ENCODE peak calls at places on chromosomes 16 and 17, in four cellular contexts. X is hepatocyte, Z is ovary, I is spleen. M is an unnamed sample.
A peak's percentile ranks its signal among the peaks of the same experiment; 100 is the strongest.

GRCh38 chr16:561957-562938 is 2.1 kb downstream of the PRR35 start:
- DNase-seq in X (no peak), Z (no peak), I (no peak), M (no peak)

GRCh38 chr17:72724375-72724774 is 368.1 kb downstream of the SLC39A11 start:
- DNase-seq in X (no peak), Z (no peak), I (no peak), M (no peak)

GRCh38 chr17:7563115-7563869 is 1.6 kb downstream of the SENP3 start:
- DNase-seq in X (no peak), Z (no peak), I (no peak), M (no peak)

GRCh38 chr16:620700-621525 is 9.9 kb upstream of the WFIKKN1 start:
- DNase-seq in X (peak; percentile 5), Z (no peak), I (no peak), M (no peak)

GRCh38 chr16:55508941-55509920 is at the start of gene LPCAT2:
- DNase-seq in X (peak; percentile 94), Z (peak; percentile 90), I (peak; percentile 92), M (peak; percentile 90)

GRCh38 chr17:7780736-7781135 is 53.3 kb upstream of the KDM6B start:
- DNase-seq in X (no peak), Z (no peak), I (no peak), M (no peak)

GRCh38 chr16:1791256-1791942 is 2.1 kb downstream of the IGFALS start:
- DNase-seq in X (peak; percentile 5), Z (no peak), I (peak; percentile 64), M (no peak)

GRCh38 chr16:26859086-26859485 is 207.6 kb upstream of the C16orf82 start:
- DNase-seq in X (no peak), Z (no peak), I (no peak), M (no peak)

GRCh38 chr17:73148540-73149334 is 16.1 kb upstream of the SSTR2 start:
- DNase-seq in X (no peak), Z (no peak), I (no peak), M (no peak)

GRCh38 chr17:49699967-49700575 is 7.7 kb downstream of the SLC35B1 start:
- DNase-seq in X (no peak), Z (no peak), I (peak; percentile 57), M (no peak)

GRCh38 chr17:67999291-67999911 is 3.1 kb upstream of the C17orf58 start:
- DNase-seq in X (peak; percentile 30), Z (no peak), I (no peak), M (no peak)

GRCh38 chr17:72311004-72311403 is 190.2 kb downstream of the SOX9 start:
- DNase-seq in X (no peak), Z (no peak), I (no peak), M (no peak)

GRCh38 chr17:58684003-58684402 is 7.8 kb downstream of the TEX14 start:
- DNase-seq in X (no peak), Z (no peak), I (no peak), M (no peak)

DNA sequence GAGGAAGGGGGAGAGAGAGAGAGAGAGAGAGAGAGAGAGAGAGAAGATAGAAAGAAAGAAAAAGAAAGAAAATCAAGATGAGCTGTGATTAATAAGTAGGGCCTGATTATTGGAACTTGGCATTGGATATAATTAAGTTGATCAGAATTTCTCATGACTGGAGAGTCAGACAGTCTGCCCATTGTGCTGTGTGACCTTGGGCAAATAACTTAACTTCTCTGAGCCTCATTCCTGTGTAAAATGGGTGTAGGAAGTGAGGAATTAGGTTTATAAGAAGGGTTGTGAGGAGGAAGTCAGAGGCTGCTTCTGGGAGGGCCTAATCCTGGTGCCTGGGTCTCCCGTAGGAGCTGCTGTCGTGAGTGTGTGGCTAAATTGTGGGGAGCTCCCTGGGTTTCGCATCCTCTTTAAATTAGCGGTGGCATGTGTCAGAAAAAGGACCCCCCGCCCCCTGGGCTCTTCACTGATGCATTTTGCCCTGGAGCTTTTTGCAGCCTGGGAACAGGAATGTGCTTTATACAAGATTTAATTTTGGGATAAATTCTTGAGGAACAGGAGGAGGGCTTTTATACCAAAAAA is 76.0 kb downstream of the CMIP start:
- DNase-seq in X (no peak), Z (no peak), I (peak; percentile 42), M (no peak)
- H3K4me1 ChIP-seq in X (no peaks in the 10 kb centered on the region), Z (peaks cover 6% of the 10 kb centered on the region), I (peaks cover 93% of the 10 kb centered on the region), M (no peaks in the 10 kb centered on the region)

GRCh38 chr17:2063306-2064146 is 8.6 kb downstream of the HIC1 start:
- DNase-seq in X (no peak), Z (no peak), I (no peak), M (no peak)
- H3K27ac ChIP-seq in X (peak overlapping the region; percentile 87), Z (peak overlapping the region; percentile 89), I (peak overlapping the region; percentile 88), M (no peak overlapping the region)

DNA sequence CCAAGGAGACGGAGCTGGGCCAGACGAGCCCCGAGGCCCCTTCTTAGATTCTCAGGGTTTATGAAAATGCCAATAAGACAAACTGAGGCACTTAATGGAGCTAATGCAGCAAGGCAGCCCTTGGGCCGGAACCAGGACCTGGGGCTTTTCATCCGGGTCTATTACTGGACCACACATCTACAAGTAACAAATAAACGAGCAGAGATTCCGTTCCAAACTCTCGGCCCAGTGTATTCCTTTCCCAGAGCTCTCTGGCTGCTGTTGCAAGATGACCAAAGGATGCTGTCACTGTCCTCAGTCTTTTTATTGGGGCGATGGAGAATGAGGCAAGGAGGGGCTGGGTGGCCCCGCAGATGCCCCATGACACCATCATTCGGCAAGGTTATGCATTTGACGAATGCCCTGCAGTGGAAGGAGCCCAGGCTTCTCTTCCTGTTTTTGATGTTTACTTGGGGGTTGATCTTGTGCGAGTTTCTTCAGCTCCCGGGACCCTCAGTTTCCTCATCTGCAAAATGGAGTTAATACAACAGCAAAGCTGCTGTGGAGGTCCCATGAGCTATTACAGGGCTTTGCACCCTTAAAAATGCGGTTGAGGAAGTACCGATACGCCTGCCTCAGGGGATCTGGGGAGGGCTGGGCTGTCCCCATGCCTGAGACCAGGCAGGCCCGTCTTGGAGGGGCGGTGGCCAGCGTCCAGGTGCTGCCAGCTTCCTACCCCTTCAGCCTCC is 1.1 kb upstream of the NTN1 start:
- DNase-seq in X (no peak), Z (no peak), I (no peak), M (peak; percentile 11)
- H3K4me3 ChIP-seq in X (no peak overlapping the region), Z (peak overlapping the region; percentile 62), I (peak overlapping the region; percentile 91), M (peak overlapping the region; percentile 88)

GRCh38 chr17:74176546-74177001 is 26.9 kb upstream of the RPL38 start:
- DNase-seq in X (peak; percentile 85), Z (peak; percentile 24), I (peak; percentile 71), M (peak; percentile 91)
- H3K4me1 ChIP-seq in X (no peaks in the 10 kb centered on the region), Z (no peaks in the 10 kb centered on the region), I (no peaks in the 10 kb centered on the region), M (no peaks in the 10 kb centered on the region)

DNA sequence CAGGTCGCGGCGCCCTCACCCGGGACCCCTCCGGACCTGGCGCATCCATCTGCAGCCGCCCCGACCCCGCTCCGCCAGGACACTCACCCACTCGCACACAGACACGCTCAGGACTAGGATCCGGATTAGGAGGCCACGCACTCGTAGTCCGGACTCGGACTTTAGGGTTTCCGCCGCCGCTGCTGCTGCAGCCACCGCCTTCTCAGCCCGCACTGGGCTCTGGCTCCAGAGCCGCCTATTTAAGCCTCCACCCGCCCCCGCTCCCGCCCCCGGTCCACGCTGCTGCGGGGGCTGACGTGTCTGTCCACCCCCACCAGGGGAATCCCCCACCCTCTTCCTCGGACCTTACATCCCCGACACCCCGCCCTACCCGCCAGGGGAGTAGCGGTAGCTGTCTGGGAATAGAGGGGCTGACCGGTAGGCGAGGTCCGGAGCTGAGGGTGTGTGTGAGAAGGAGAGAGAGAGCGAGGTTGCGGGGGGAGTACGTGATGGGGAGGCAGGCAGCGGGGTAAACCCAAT is at the start of gene RRAD:
- DNase-seq in X (peak; percentile 48), Z (peak; percentile 83), I (no peak), M (no peak)
- H3K27ac ChIP-seq in X (no peak within 1 kb of the TSS), Z (peak within 1 kb of the TSS; percentile 73), I (no peak within 1 kb of the TSS), M (no peak within 1 kb of the TSS)

GRCh38 chr17:78258323-78259229 is 27.1 kb downstream of the TMEM235 start:
- DNase-seq in X (peak; percentile 74), Z (no peak), I (peak; percentile 95), M (peak; percentile 78)
- H3K4me3 ChIP-seq in X (no peak overlapping the region), Z (no peak overlapping the region), I (peak overlapping the region; percentile 60), M (no peak overlapping the region)

GRCh38 chr16:17382514-17382913 is 88.2 kb downstream of the XYLT1 start:
- DNase-seq in X (no peak), Z (no peak), I (no peak), M (no peak)

GRCh38 chr16:17384473-17384872 is 86.3 kb downstream of the XYLT1 start:
- DNase-seq in X (no peak), Z (no peak), I (no peak), M (no peak)

GRCh38 chr16:17381784-17382183 is 89.0 kb downstream of the XYLT1 start:
- DNase-seq in X (no peak), Z (no peak), I (no peak), M (no peak)

GRCh38 chr16:17380613-17381012 is 90.1 kb downstream of the XYLT1 start:
- DNase-seq in X (no peak), Z (no peak), I (no peak), M (no peak)

GRCh38 chr16:17382949-17383348 is 87.8 kb downstream of the XYLT1 start:
- DNase-seq in X (no peak), Z (no peak), I (no peak), M (no peak)
- H3K4me1 ChIP-seq in X (peaks cover 31% of the 10 kb centered on the region), Z (peaks cover 5% of the 10 kb centered on the region), I (peaks cover 82% of the 10 kb centered on the region), M (no peaks in the 10 kb centered on the region)

GRCh38 chr17:4987767-4988083 is 250 bp upstream of the CAMTA2 start:
- DNase-seq in X (no peak), Z (no peak), I (no peak), M (no peak)

GRCh38 chr17:4994081-4994595 is 3.2 kb downstream of the INCA1 start:
- DNase-seq in X (no peak), Z (no peak), I (no peak), M (no peak)

GRCh38 chr17:4986403-4986802 is 1.1 kb downstream of the CAMTA2 start:
- DNase-seq in X (peak; percentile 27), Z (peak; percentile 21), I (peak; percentile 78), M (no peak)

GRCh38 chr17:4986951-4987766 is at the start of gene CAMTA2:
- DNase-seq in X (peak; percentile 90), Z (peak; percentile 90), I (peak; percentile 97), M (peak; percentile 85)

GRCh38 chr17:4988168-4988567 is 693 bp upstream of the CAMTA2 start:
- DNase-seq in X (no peak), Z (no peak), I (no peak), M (peak; percentile 21)
- H3K27ac ChIP-seq in X (peak overlapping the region; percentile 84), Z (peak overlapping the region; percentile 95), I (peak overlapping the region; percentile 95), M (peak overlapping the region; percentile 21)

DNA sequence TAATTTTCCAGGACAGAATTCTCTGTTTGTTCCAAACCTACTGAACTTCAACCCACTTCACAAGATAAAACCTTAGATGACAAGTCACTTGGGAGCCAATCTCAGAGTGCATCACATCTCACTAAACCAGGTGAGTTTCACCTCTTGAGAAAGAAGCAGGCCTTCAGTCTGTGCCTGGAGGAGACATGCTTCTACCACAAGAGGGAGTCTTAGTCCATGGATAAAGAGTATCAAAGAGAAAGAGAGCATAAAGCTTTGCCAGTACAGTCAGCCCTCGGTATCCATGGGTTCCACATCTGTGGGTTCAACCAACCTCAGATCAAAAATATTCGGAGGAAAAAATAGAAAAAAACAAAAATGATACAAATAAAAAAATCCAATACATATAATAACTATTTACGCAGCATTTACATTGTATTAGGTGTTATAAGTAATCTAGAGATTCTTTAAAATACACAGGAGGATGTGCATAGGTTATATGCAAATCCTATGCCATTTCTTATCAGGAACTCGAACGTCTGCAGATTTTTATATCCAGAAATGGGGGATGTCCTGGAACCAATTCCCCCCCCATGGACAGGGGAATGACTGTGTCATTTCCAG is 37.7 kb downstream of the DUSP14 start:
- DNase-seq in X (peak; percentile 72), Z (no peak), I (no peak), M (peak; percentile 19)
- H3K4me3 ChIP-seq in X (no peak overlapping the region), Z (no peak overlapping the region), I (no peak overlapping the region), M (no peak overlapping the region)

M was measured in SJCRH30.